ENCODE peak calls at places on chromosomes 13 and 19, in nine cellular contexts. U is OCI-LY7, O is kidney epithelial cell, N is tibial artery, B is cardiac fibroblast, C is T-helper 1 cell, P is osteocyte, G is NCI-H187 treated with DMSO at 0.1 percent for 48 hours, R is activated gamma-delta T cell. Q is an unnamed sample.

GRCh38 chr19:4580021-4580901 is 20.8 kb upstream of the SEMA6B start:
- DNase-seq in U (no peak), O (no peak), N (no peak), B (no peak), C (no peak), P (no peak), G (no peak), R (no peak), Q (no peak)

GRCh38 chr19:13606156-13606555 is 99.9 kb upstream of the CACNA1A start:
- DNase-seq in U (no peak), O (no peak), N (no peak), B (no peak), C (no peak), P (no peak), G (no peak), R (no peak), Q (no peak)

GRCh38 chr13:26950546-26950945 is 190.0 kb upstream of the GPR12 start:
- DNase-seq in U (no peak), O (no peak), N (no peak), B (no peak), C (no peak), P (no peak), G (no peak), R (no peak), Q (no peak)

GRCh38 chr19:5251096-5252065 is 89.2 kb downstream of the PTPRS start:
- DNase-seq in U (no peak), O (no peak), N (no peak), B (no peak), C (no peak), P (no peak), G (no peak), R (no peak), Q (no peak)

GRCh38 chr13:73914119-73914518 is 220.1 kb downstream of the KLF12 start:
- DNase-seq in U (peak; percentile 62), O (no peak), N (no peak), B (peak; percentile 49), C (no peak), P (no peak), G (no peak), R (no peak), Q (peak; percentile 67)

GRCh38 chr13:110409581-110409992 is 102.5 kb downstream of the COL4A2 start:
- DNase-seq in U (no peak), O (no peak), N (peak; percentile 67), B (peak; percentile 81), C (no peak), P (no peak), G (no peak), R (no peak), Q (peak; percentile 96)

GRCh38 chr19:51607920-51608562 is 22.2 kb downstream of the SIGLEC5 start:
- DNase-seq in U (peak; percentile 81), O (peak; percentile 16), N (peak; percentile 78), B (peak; percentile 80), C (no peak), P (peak; percentile 85), G (no peak), R (no peak), Q (peak; percentile 75)

GRCh38 chr19:39499082-39499642 is 415 bp downstream of the DLL3 start:
- DNase-seq in U (peak; percentile 19), O (no peak), N (no peak), B (no peak), C (no peak), P (no peak), G (no peak), R (no peak), Q (no peak)

GRCh38 chr13:73428706-73429105 is 369.9 kb downstream of the KLF5 start:
- DNase-seq in U (no peak), O (no peak), N (no peak), B (no peak), C (no peak), P (no peak), G (no peak), R (no peak), Q (no peak)

GRCh38 chr19:45473366-45474190 is 5.8 kb downstream of the FOSB start:
- DNase-seq in U (no peak), O (no peak), N (no peak), B (peak; percentile 56), C (peak; percentile 67), P (no peak), G (no peak), R (no peak), Q (peak; percentile 21)

GRCh38 chr19:29708553-29709439 is 6.3 kb downstream of the C19orf12 start:
- DNase-seq in U (no peak), O (no peak), N (no peak), B (peak; percentile 59), C (no peak), P (no peak), G (no peak), R (no peak), Q (no peak)

GRCh38 chr19:39411006-39411831 is 1.2 kb upstream of the PLEKHG2 start:
- DNase-seq in U (no peak), O (no peak), N (peak; percentile 69), B (peak; percentile 89), C (no peak), P (no peak), G (no peak), R (no peak), Q (peak; percentile 66)

GRCh38 chr13:52600666-52601065 is 41.6 kb upstream of the HNRNPA1L2 start:
- DNase-seq in U (no peak), O (no peak), N (no peak), B (peak; percentile 9), C (no peak), P (no peak), G (no peak), R (no peak), Q (no peak)

GRCh38 chr13:32986552-32986951 is 29.7 kb upstream of the KL start:
- DNase-seq in U (no peak), O (no peak), N (peak; percentile 28), B (no peak), C (no peak), P (no peak), G (no peak), R (no peak), Q (no peak)

GRCh38 chr13:114142640-114143490 is 10.4 kb upstream of the RASA3 start:
- DNase-seq in U (peak; percentile 69), O (no peak), N (no peak), B (no peak), C (peak; percentile 53), P (no peak), G (peak; percentile 89), R (peak; percentile 48), Q (no peak)

GRCh38 chr19:17329061-17329767 is 5.4 kb downstream of the ANO8 start:
- DNase-seq in U (no peak), O (no peak), N (no peak), B (no peak), C (no peak), P (no peak), G (no peak), R (no peak), Q (no peak)

GRCh38 chr19:40690699-40691420 is 409 bp upstream of the NUMBL start:
- DNase-seq in U (peak; percentile 88), O (peak; percentile 28), N (peak; percentile 96), B (peak; percentile 97), C (peak; percentile 83), P (peak; percentile 96), G (peak; percentile 71), R (peak; percentile 83), Q (peak; percentile 87)

GRCh38 chr13:27425151-27425917 is 915 bp downstream of the GTF3A start:
- DNase-seq in U (peak; percentile 22), O (no peak), N (no peak), B (no peak), C (no peak), P (no peak), G (no peak), R (no peak), Q (no peak)

GRCh38 chr13:91126806-91127205 is 220.7 kb upstream of the MIR17HG start:
- DNase-seq in U (no peak), O (no peak), N (no peak), B (peak; percentile 8), C (no peak), P (no peak), G (no peak), R (no peak), Q (peak; percentile 28)

GRCh38 chr13:48249018-48249417 is 16.0 kb downstream of the ITM2B start:
- DNase-seq in U (no peak), O (no peak), N (no peak), B (no peak), C (no peak), P (no peak), G (no peak), R (no peak), Q (no peak)

GRCh38 chr19:1291761-1292418 is 6.2 kb downstream of the EFNA2 start:
- DNase-seq in U (peak; percentile 13), O (no peak), N (no peak), B (no peak), C (no peak), P (no peak), G (no peak), R (no peak), Q (no peak)

GRCh38 chr13:49569993-49570689 is 15.2 kb downstream of the RCBTB1 start:
- DNase-seq in U (no peak), O (no peak), N (no peak), B (no peak), C (no peak), P (no peak), G (no peak), R (no peak), Q (no peak)

GRCh38 chr13:109695402-109696190 is 90.8 kb downstream of the IRS2 start:
- DNase-seq in U (no peak), O (no peak), N (no peak), B (no peak), C (no peak), P (no peak), G (no peak), R (no peak), Q (no peak)

GRCh38 chr19:2618611-2619010 is 83.9 kb downstream of the GNG7 start:
- DNase-seq in U (peak; percentile 71), O (no peak), N (peak; percentile 67), B (peak; percentile 63), C (peak; percentile 22), P (no peak), G (no peak), R (no peak), Q (no peak)

GRCh38 chr19:48608798-48609263 is 2.3 kb downstream of the SPACA4 start:
- DNase-seq in U (peak; percentile 74), O (no peak), N (no peak), B (peak; percentile 49), C (no peak), P (no peak), G (no peak), R (no peak), Q (peak; percentile 33)

GRCh38 chr19:13022859-13023636 is 27.8 kb downstream of the NFIX start:
- DNase-seq in U (no peak), O (no peak), N (peak; percentile 90), B (peak; percentile 97), C (no peak), P (no peak), G (no peak), R (no peak), Q (peak; percentile 74)

GRCh38 chr13:76043882-76044281 is 407.8 kb downstream of the LMO7 start:
- DNase-seq in U (no peak), O (no peak), N (no peak), B (no peak), C (no peak), P (no peak), G (no peak), R (no peak), Q (no peak)

GRCh38 chr13:30551194-30551593 is 66.5 kb upstream of the USPL1 start:
- DNase-seq in U (peak; percentile 83), O (no peak), N (no peak), B (peak; percentile 44), C (no peak), P (no peak), G (no peak), R (no peak), Q (no peak)

GRCh38 chr19:3073159-3073563 is 10.9 kb upstream of the TLE5 start:
- DNase-seq in U (no peak), O (peak; percentile 18), N (no peak), B (peak; percentile 93), C (no peak), P (no peak), G (no peak), R (no peak), Q (peak; percentile 32)

GRCh38 chr19:44643605-44644390 is at the start of gene PVR:
- DNase-seq in U (no peak), O (peak; percentile 50), N (peak; percentile 53), B (peak; percentile 75), C (no peak), P (peak; percentile 90), G (no peak), R (no peak), Q (peak; percentile 61)

GRCh38 chr13:64723735-64724134 is 2506.4 kb downstream of the PCDH9 start:
- DNase-seq in U (no peak), O (peak; percentile 87), N (no peak), B (peak; percentile 92), C (no peak), P (no peak), G (no peak), R (no peak), Q (peak; percentile 93)

Q was measured in brain microvascular endothelial cell.